ENCODE peak calls at places on chromosomes 13 and 19, in five cellular contexts. N is pancreas, G is adrenal gland, T is IMR-90, C is neural progenitor cell. Z is an unnamed sample.

GRCh38 chr13:100546713-100547405 is 41.7 kb downstream of the GGACT start:
- DNase-seq in N (no peak), G (no peak), T (no peak), C (no peak), Z (no peak)

GRCh38 chr19:38656171-38656981 is 8.9 kb downstream of the ACTN4 start:
- DNase-seq in N (no peak), G (no peak), T (peak), C (no peak), Z (peak)

GRCh38 chr13:73656863-73657262 is 477.3 kb downstream of the KLF12 start:
- DNase-seq in N (no peak), G (no peak), T (peak), C (no peak), Z (peak)

GRCh38 chr19:16886305-16886880 is 2.4 kb upstream of the F2RL3 start:
- DNase-seq in N (no peak), G (peak), T (peak), C (no peak), Z (peak)

GRCh38 chr19:44848805-44849457 is 2.8 kb downstream of the NECTIN2 start:
- DNase-seq in N (no peak), G (peak), T (no peak), C (peak), Z (no peak)

GRCh38 chr19:1811472-1811894 is 593 bp downstream of the ATP8B3 start:
- DNase-seq in N (peak), G (peak), T (peak), C (no peak), Z (peak)

GRCh38 chr13:37143901-37144300 is 38.4 kb upstream of the CSNK1A1L start:
- DNase-seq in N (no peak), G (no peak), T (peak), C (no peak), Z (peak)

GRCh38 chr13:90105276-90105675 is 1242.2 kb upstream of the MIR17HG start:
- DNase-seq in N (no peak), G (no peak), T (no peak), C (no peak), Z (peak)

GRCh38 chr13:21061077-21061945 is at the start of gene LATS2:
- DNase-seq in N (peak), G (peak), T (peak), C (peak), Z (peak)
- TF ChIP-seq CTCF in N (no peak), G (peak), T (peak), C (no peak), Z (no peak)

DNA sequence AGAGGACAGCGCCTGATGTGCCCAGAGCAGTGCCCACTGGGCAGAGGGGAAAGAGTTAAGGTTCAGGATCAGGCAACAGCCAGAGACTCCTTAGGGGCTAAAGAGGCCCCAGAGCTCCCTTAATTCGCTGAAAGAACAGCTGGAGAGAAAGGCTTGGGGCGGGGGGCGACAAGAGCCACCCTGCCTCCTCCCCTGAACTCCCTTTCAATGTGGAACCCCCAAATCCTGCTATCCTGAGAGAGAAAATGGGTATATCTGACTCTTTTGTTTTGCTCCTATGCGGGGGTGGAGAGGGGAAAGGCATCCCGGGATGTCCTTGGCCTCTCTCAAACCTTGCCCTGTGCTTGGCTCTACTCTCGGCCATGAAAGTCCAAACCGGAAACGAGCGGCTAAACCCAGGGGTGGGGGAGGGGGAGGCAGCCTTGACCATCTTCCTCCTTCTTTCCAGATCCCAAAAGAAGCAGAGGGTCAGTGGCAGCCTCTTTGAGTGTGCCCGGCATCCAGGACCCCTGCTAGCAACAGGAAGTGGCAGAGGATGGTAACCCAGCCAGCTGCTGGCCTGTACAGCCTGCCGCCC is 4.7 kb downstream of the PRKACA start:
- DNase-seq in N (no peak), G (peak), T (no peak), C (no peak), Z (peak)
- H3K4me3 ChIP-seq in N (no peak), G (no peak), T (no peak), C (no peak), Z (peak)

DNA sequence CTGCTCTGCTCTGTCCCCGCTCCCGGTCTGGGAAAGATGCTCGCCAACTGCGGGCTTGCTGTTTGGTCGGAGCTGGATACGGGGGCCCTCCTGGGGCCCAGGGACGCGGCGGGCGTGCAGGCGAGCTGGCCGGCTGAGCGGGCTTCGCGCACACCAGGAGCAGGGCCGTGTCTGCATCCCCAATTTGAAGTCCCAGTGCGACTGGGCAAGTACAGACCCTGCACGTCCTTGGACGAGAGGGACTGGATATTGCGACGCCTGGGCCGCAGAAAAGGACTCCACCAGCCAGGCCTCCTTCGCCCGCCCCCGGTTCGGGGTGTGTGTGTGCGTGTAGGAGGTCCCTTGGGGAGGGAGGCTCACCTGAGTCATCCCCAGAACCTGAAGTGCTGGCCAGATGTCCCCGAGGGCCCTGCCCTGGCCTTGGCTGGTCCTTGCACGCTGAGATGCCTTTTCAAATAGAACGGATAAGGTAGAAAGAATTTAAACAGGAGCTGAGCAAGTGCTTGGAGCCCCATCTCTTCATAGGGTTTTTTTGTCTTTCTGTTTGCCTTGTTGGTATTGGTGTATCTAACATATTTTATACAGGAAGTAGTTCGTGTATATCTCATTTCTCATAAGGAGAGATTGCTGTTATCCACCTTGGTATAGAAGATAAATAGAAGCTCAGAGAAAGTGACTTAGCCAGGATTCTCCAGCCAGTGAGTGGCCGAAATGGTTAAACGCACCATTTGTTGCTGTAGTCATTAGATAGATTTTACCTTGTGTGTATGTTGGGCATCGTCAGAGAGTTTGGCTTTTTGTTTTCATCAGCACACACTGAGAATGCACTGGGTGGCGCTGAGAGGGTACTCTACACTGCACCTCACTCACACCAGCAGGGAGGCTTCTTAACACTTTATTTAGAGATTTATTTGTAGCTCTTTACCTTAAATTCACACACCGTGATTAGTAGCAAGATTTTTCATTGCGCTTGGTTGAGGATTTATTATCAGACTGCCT is 1.1 kb downstream of the NAXD start:
- DNase-seq in N (peak), G (peak), T (peak), C (peak), Z (peak)
- TF ChIP-seq CTCF in N (no peak), G (no peak), T (no peak), C (peak), Z (no peak)

GRCh38 chr19:55673889-55674288 is 1.1 kb upstream of the EPN1 start:
- DNase-seq in N (no peak), G (no peak), T (no peak), C (no peak), Z (no peak)
- H3K4me3 ChIP-seq in N (no peak), G (no peak), T (no peak), C (no peak), Z (no peak)

GRCh38 chr19:18377026-18377425 is 8.9 kb upstream of the GDF15 start:
- DNase-seq in N (no peak), G (no peak), T (no peak), C (no peak), Z (no peak)

GRCh38 chr19:18380843-18381242 is 5.1 kb upstream of the GDF15 start:
- DNase-seq in N (no peak), G (no peak), T (no peak), C (no peak), Z (no peak)

GRCh38 chr19:18385359-18385674 is 641 bp upstream of the GDF15 start:
- DNase-seq in N (no peak), G (no peak), T (no peak), C (no peak), Z (no peak)

GRCh38 chr19:18384775-18385174 is 1.2 kb upstream of the GDF15 start:
- DNase-seq in N (no peak), G (no peak), T (no peak), C (no peak), Z (no peak)

GRCh38 chr19:18379803-18380747 is 5.9 kb upstream of the GDF15 start:
- DNase-seq in N (peak), G (peak), T (peak), C (no peak), Z (peak)
- TF ChIP-seq CTCF in N (no peak), G (no peak), T (no peak), C (no peak), Z (no peak)

Z was measured in cardiac fibroblast.